ENCODE peak calls at places on chromosomes 3 and 15, in seven cellular contexts. F is neuronal stem cell, L is PC-3, U is IMR-90, I is mesendoderm, Y is GM23248, G is mammary epithelial cell. X is an unnamed sample. For H3K36me3, the result is how much of the 10 kb centered on the place peaks cover.

GRCh38 chr3:48286308-48286707 is 45.4 kb downstream of the ZNF589 start:
- DNase-seq in F (no peak), L (no peak), U (no peak), I (no peak), Y (no peak), G (no peak), X (no peak)

GRCh38 chr15:74174216-74174965 is 881 bp downstream of the ISLR start:
- DNase-seq in F (no peak), L (no peak), U (no peak), I (no peak), Y (peak), G (no peak), X (no peak)

GRCh38 chr3:185473290-185473815 is 25.5 kb downstream of the TMEM41A start:
- DNase-seq in F (no peak), L (no peak), U (peak), I (no peak), Y (no peak), G (no peak), X (no peak)

GRCh38 chr3:191290311-191291025 is 38.7 kb upstream of the CCDC50 start:
- DNase-seq in F (no peak), L (no peak), U (no peak), I (no peak), Y (peak), G (peak), X (no peak)

GRCh38 chr15:77974098-77974414 is 103.5 kb downstream of the TBC1D2B start:
- DNase-seq in F (no peak), L (no peak), U (peak), I (no peak), Y (peak), G (no peak), X (peak)

GRCh38 chr3:123637131-123637530 is 52.3 kb upstream of the HACD2 start:
- DNase-seq in F (no peak), L (peak), U (no peak), I (peak), Y (no peak), G (no peak), X (peak)

GRCh38 chr3:192514081-192514753 is 213.1 kb downstream of the FGF12 start:
- DNase-seq in F (peak), L (peak), U (no peak), I (peak), Y (peak), G (peak), X (peak)

GRCh38 chr3:187025254-187025655 is 94.9 kb downstream of the ST6GAL1 start:
- DNase-seq in F (no peak), L (no peak), U (no peak), I (no peak), Y (no peak), G (no peak), X (no peak)

GRCh38 chr15:69314174-69314573 is 15.5 kb downstream of the PAQR5 start:
- DNase-seq in F (no peak), L (no peak), U (no peak), I (no peak), Y (no peak), G (no peak), X (no peak)

GRCh38 chr15:70508561-70509281 is 254.6 kb downstream of the UACA start:
- DNase-seq in F (no peak), L (peak), U (peak), I (peak), Y (peak), G (peak), X (peak)

GRCh38 chr3:52454235-52454937 is 545 bp upstream of the TNNC1 start:
- DNase-seq in F (no peak), L (no peak), U (no peak), I (no peak), Y (no peak), G (no peak), X (no peak)
- H3K4me2 ChIP-seq in F (no peak), L (peak), U (no peak), I (no peak), Y (peak), G (no peak), X (peak)

DNA sequence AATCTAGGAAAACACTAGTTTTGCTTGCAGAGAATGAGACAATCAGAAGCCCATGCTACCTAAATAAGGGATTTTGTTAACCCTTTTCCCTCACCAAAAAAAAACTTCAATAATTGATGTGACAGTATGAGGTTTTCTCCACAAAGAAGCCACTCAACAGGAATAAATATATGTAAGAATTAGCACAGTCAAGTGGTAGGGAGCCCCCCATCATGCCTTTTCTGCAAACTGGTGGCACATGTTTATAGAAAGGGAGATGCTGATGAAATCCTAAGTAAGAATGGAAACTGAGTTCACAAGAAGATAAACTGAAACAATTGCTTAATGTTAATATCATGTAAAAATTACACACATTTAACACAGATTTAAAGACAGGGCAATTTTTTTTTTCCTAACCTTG is 51.0 kb downstream of the PHC3 start:
- DNase-seq in F (no peak), L (no peak), U (no peak), I (no peak), Y (no peak), G (no peak), X (no peak)
- H3K36me3 ChIP-seq in F (under half), L (under half), U (under half), I (under half), Y (half or more), G (under half), X (under half)

GRCh38 chr3:65597225-65597951 is 441.3 kb downstream of the MAGI1 start:
- DNase-seq in F (peak), L (no peak), U (peak), I (peak), Y (peak), G (peak), X (no peak)

GRCh38 chr3:65595222-65595996 is 443.3 kb downstream of the MAGI1 start:
- DNase-seq in F (no peak), L (no peak), U (no peak), I (peak), Y (no peak), G (no peak), X (no peak)

GRCh38 chr3:65595997-65596300 is 442.8 kb downstream of the MAGI1 start:
- DNase-seq in F (no peak), L (no peak), U (no peak), I (no peak), Y (no peak), G (no peak), X (no peak)

GRCh38 chr3:65597952-65598413 is 440.7 kb downstream of the MAGI1 start:
- DNase-seq in F (peak), L (no peak), U (no peak), I (peak), Y (peak), G (no peak), X (no peak)

DNA sequence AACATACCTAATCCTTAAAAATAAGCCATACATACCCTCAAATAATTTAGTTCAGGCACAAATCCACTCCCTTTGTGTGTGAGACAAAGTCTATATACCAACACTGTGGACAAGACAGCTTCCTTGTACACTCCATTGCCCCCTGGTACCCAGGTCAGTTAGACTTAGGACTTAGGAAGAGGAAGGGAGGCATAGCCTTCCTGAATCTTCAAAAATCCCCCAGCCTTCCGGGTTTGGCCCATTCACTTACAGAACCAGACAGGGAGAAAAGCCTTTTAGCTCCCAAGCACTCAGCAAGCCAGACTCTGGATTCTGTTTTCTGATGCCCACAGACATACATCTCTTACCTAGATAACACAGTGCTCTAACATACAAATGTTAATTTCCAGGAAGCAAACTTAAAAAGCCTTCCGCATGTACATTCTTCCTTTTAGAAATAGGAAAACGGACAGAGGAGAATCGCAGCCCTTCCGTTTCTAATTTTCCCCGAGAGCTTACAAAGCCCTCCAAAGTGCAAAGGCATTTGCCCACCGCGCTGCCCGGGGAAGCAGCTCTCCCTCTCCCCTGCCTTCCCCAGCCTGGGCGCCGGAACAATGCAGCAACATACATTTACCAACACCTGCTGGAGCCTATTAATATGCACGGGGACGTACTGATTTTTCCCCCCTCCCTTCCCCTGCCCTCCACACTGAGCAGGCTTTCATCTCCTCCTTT is 442.1 kb downstream of the MAGI1 start:
- DNase-seq in F (no peak), L (no peak), U (no peak), I (peak), Y (no peak), G (no peak), X (no peak)
- H3K4me3 ChIP-seq in F (peak), L (no peak), U (peak), I (peak), Y (peak), G (no peak), X (no peak)

GRCh38 chr15:85504739-85505676 is 124.6 kb downstream of the AKAP13 start:
- DNase-seq in F (peak), L (peak), U (peak), I (peak), Y (peak), G (peak), X (peak)
- H3K4me2 ChIP-seq in F (no peak), L (no peak), U (no peak), I (no peak), Y (no peak), G (no peak), X (no peak)

GRCh38 chr15:41825145-41825544 is 2.7 kb upstream of the JMJD7 start:
- DNase-seq in F (no peak), L (no peak), U (no peak), I (no peak), Y (no peak), G (no peak), X (no peak)

GRCh38 chr15:41822957-41823356 is 4.9 kb upstream of the JMJD7 start:
- DNase-seq in F (no peak), L (no peak), U (no peak), I (no peak), Y (no peak), G (no peak), X (no peak)

GRCh38 chr15:41822471-41822870 is 5.4 kb upstream of the JMJD7 start:
- DNase-seq in F (no peak), L (no peak), U (no peak), I (no peak), Y (no peak), G (no peak), X (no peak)

GRCh38 chr15:41824062-41824745 is 3.7 kb upstream of the JMJD7 start:
- DNase-seq in F (no peak), L (no peak), U (no peak), I (no peak), Y (no peak), G (no peak), X (no peak)

DNA sequence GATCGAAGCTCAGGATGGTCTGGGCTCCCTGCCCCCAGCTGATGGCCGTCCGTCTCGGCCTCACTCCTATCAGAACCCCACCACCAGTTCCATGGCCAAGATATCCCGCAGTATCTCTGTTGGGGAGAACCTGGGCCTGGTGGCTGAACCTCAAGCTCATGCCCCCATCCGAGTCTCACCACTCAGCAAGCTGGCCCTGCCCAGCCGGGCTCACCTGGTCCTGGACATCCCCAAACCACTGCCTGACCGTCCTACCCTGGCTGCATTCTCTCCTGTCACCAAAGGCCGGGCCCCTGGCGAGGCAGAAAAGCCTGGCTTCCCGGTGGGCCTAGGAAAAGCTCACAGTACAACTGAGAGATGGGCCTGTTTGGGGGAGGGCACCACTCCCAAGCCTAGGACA is 4.4 kb upstream of the JMJD7 start:
- DNase-seq in F (no peak), L (no peak), U (no peak), I (no peak), Y (no peak), G (no peak), X (no peak)
- H3K36me3 ChIP-seq in F (under half), L (under half), U (half or more), I (under half), Y (under half), G (under half), X (under half)

GRCh38 chr3:12239301-12239700 is 49.6 kb upstream of the PPARG start:
- DNase-seq in F (no peak), L (no peak), U (no peak), I (no peak), Y (peak), G (no peak), X (no peak)
- H3K4me3 ChIP-seq in F (no peak), L (no peak), U (no peak), I (no peak), Y (no peak), G (no peak), X (no peak)

GRCh38 chr15:94858011-94858410 is 626.6 kb downstream of the MCTP2 start:
- DNase-seq in F (no peak), L (no peak), U (no peak), I (peak), Y (no peak), G (no peak), X (no peak)
- H3K4me2 ChIP-seq in F (no peak), L (no peak), U (no peak), I (no peak), Y (no peak), G (peak), X (no peak)

GRCh38 chr3:30623375-30623774 is 17.0 kb downstream of the TGFBR2 start:
- DNase-seq in F (no peak), L (no peak), U (peak), I (no peak), Y (peak), G (no peak), X (no peak)
- H3K36me3 ChIP-seq in F (under half), L (under half), U (under half), I (under half), Y (under half), G (under half), X (under half)

GRCh38 chr3:194396897-194397756 is 1.9 kb downstream of the GP5 start:
- DNase-seq in F (no peak), L (no peak), U (no peak), I (no peak), Y (no peak), G (no peak), X (no peak)

GRCh38 chr3:194396561-194396896 is 2.5 kb downstream of the GP5 start:
- DNase-seq in F (no peak), L (no peak), U (no peak), I (no peak), Y (peak), G (no peak), X (no peak)

GRCh38 chr3:194397757-194398312 is 1.2 kb downstream of the GP5 start:
- DNase-seq in F (no peak), L (no peak), U (no peak), I (no peak), Y (no peak), G (no peak), X (no peak)

GRCh38 chr3:194395201-194395600 is 3.9 kb downstream of the GP5 start:
- DNase-seq in F (no peak), L (peak), U (peak), I (no peak), Y (no peak), G (peak), X (no peak)

GRCh38 chr3:194395767-194396527 is 3.1 kb downstream of the GP5 start:
- DNase-seq in F (no peak), L (no peak), U (peak), I (peak), Y (peak), G (no peak), X (no peak)
- H3K4me3 ChIP-seq in F (peak), L (no peak), U (no peak), I (no peak), Y (peak), G (no peak), X (no peak)

GRCh38 chr15:84034831-84035753 is 200.5 kb upstream of the GOLGA6L4 start:
- DNase-seq in F (no peak), L (peak), U (peak), I (peak), Y (peak), G (peak), X (no peak)
- H3K4me2 ChIP-seq in F (no peak), L (no peak), U (no peak), I (no peak), Y (no peak), G (no peak), X (no peak)